ENCODE peak calls at places on chromosomes 3 and 15, in six cellular contexts. One of them, this sample, is unnamed.
A peak's percentile ranks its signal among the peaks of the same experiment; 100 is the strongest.

GRCh38 chr3:690770-691169 is 402.1 kb upstream of the CNTN6 start:
- DNase-seq in AG20443: no peak
- DNase-seq in fibroblast of mammary gland: no peak
- DNase-seq in ecto neural progenitor cell: no peak
- DNase-seq in GOT3: no peak
- DNase-seq in COLO829: no peak
- DNase-seq in this sample: no peak

GRCh38 chr15:55916666-55917409 is 76.6 kb downstream of the NEDD4 start:
- DNase-seq in AG20443: peak; percentile 47
- DNase-seq in fibroblast of mammary gland: peak; percentile 94
- DNase-seq in ecto neural progenitor cell: no peak
- DNase-seq in GOT3: no peak
- DNase-seq in COLO829: peak; percentile 19
- DNase-seq in this sample: no peak

GRCh38 chr3:194497799-194498575 is 11.2 kb upstream of the ATP13A3 start:
- DNase-seq in AG20443: no peak
- DNase-seq in fibroblast of mammary gland: peak; percentile 61
- DNase-seq in ecto neural progenitor cell: no peak
- DNase-seq in GOT3: no peak
- DNase-seq in COLO829: no peak
- DNase-seq in this sample: no peak

GRCh38 chr3:24579008-24579407 is 84.4 kb upstream of the THRB start:
- DNase-seq in AG20443: no peak
- DNase-seq in fibroblast of mammary gland: no peak
- DNase-seq in ecto neural progenitor cell: peak; percentile 46
- DNase-seq in GOT3: no peak
- DNase-seq in COLO829: no peak
- DNase-seq in this sample: no peak

GRCh38 chr3:22691407-22691806 is 511.7 kb upstream of the UBE2E2 start:
- DNase-seq in AG20443: no peak
- DNase-seq in fibroblast of mammary gland: no peak
- DNase-seq in ecto neural progenitor cell: no peak
- DNase-seq in GOT3: no peak
- DNase-seq in COLO829: no peak
- DNase-seq in this sample: no peak

GRCh38 chr3:11310258-11310657 is 38.1 kb downstream of the ATG7 start:
- DNase-seq in AG20443: no peak
- DNase-seq in fibroblast of mammary gland: no peak
- DNase-seq in ecto neural progenitor cell: no peak
- DNase-seq in GOT3: no peak
- DNase-seq in COLO829: no peak
- DNase-seq in this sample: no peak

GRCh38 chr15:57555270-57555669 is 36.4 kb upstream of the MYZAP start:
- DNase-seq in AG20443: peak; percentile 34
- DNase-seq in fibroblast of mammary gland: no peak
- DNase-seq in ecto neural progenitor cell: no peak
- DNase-seq in GOT3: no peak
- DNase-seq in COLO829: no peak
- DNase-seq in this sample: no peak

GRCh38 chr3:46952813-46953212 is 23.7 kb downstream of the CCDC12 start:
- DNase-seq in AG20443: no peak
- DNase-seq in fibroblast of mammary gland: no peak
- DNase-seq in ecto neural progenitor cell: no peak
- DNase-seq in GOT3: no peak
- DNase-seq in COLO829: no peak
- DNase-seq in this sample: no peak

GRCh38 chr3:192336286-192336685 is 391.1 kb downstream of the FGF12 start:
- DNase-seq in AG20443: no peak
- DNase-seq in fibroblast of mammary gland: no peak
- DNase-seq in ecto neural progenitor cell: no peak
- DNase-seq in GOT3: no peak
- DNase-seq in COLO829: peak; percentile 23
- DNase-seq in this sample: no peak

GRCh38 chr15:67146875-67147381 is 81.5 kb downstream of the SMAD3 start:
- DNase-seq in AG20443: peak; percentile 80
- DNase-seq in fibroblast of mammary gland: peak; percentile 93
- DNase-seq in ecto neural progenitor cell: no peak
- DNase-seq in GOT3: no peak
- DNase-seq in COLO829: no peak
- DNase-seq in this sample: peak; percentile 57

GRCh38 chr3:81749285-81749684 is 12.2 kb downstream of the GBE1 start:
- DNase-seq in AG20443: no peak
- DNase-seq in fibroblast of mammary gland: no peak
- DNase-seq in ecto neural progenitor cell: no peak
- DNase-seq in GOT3: no peak
- DNase-seq in COLO829: no peak
- DNase-seq in this sample: no peak

GRCh38 chr15:87939838-87940457 is 316.6 kb downstream of the NTRK3 start:
- DNase-seq in AG20443: no peak
- DNase-seq in fibroblast of mammary gland: no peak
- DNase-seq in ecto neural progenitor cell: no peak
- DNase-seq in GOT3: no peak
- DNase-seq in COLO829: no peak
- DNase-seq in this sample: no peak

GRCh38 chr15:24269923-24270322 is 405.7 kb upstream of the NPAP1 start:
- DNase-seq in AG20443: no peak
- DNase-seq in fibroblast of mammary gland: no peak
- DNase-seq in ecto neural progenitor cell: no peak
- DNase-seq in GOT3: no peak
- DNase-seq in COLO829: no peak
- DNase-seq in this sample: no peak

GRCh38 chr15:80953001-80953952 is 36.3 kb downstream of the MESD start:
- DNase-seq in AG20443: no peak
- DNase-seq in fibroblast of mammary gland: no peak
- DNase-seq in ecto neural progenitor cell: no peak
- DNase-seq in GOT3: no peak
- DNase-seq in COLO829: no peak
- DNase-seq in this sample: no peak

GRCh38 chr3:70824078-70824477 is 511.6 kb upstream of the MDFIC2 start:
- DNase-seq in AG20443: peak; percentile 10
- DNase-seq in fibroblast of mammary gland: peak; percentile 82
- DNase-seq in ecto neural progenitor cell: no peak
- DNase-seq in GOT3: no peak
- DNase-seq in COLO829: no peak
- DNase-seq in this sample: no peak

GRCh38 chr3:23748398-23749110 is 57.2 kb upstream of the UBE2E1 start:
- DNase-seq in AG20443: peak; percentile 38
- DNase-seq in fibroblast of mammary gland: peak; percentile 74
- DNase-seq in ecto neural progenitor cell: no peak
- DNase-seq in GOT3: no peak
- DNase-seq in COLO829: no peak
- DNase-seq in this sample: no peak